ENCODE peak calls at places on chromosome 1, in six cellular contexts. L is upper lobe of right lung; A is fibroblast of lung; W is heart left ventricle; I is CD4-positive, CD25-positive, alpha-beta regulatory T cell; N is GM23338. D is an unnamed sample.

GRCh38 chr1:24294757-24295371 is 24.3 kb upstream of the GRHL3 start:
- DNase-seq in L (peak; percentile 15), N (peak; percentile 57), W (no peak), I (no peak), A (peak; percentile 71), D (peak; percentile 58)

GRCh38 chr1:231315887-231316286 is 21.8 kb downstream of the EXOC8 start:
- DNase-seq in W (no peak), L (peak; percentile 66), I (peak; percentile 26), N (peak; percentile 86), A (no peak), D (peak; percentile 34)

GRCh38 chr1:33654267-33654832 is 181.9 kb downstream of the ZSCAN20 start:
- DNase-seq in W (no peak), I (no peak), L (no peak), A (peak; percentile 43), N (peak; percentile 55), D (peak; percentile 26)

GRCh38 chr1:7526196-7526866 is 244.8 kb upstream of the VAMP3 start:
- DNase-seq in W (peak; percentile 42), L (no peak), A (peak; percentile 29), I (no peak), N (no peak), D (peak; percentile 17)

GRCh38 chr1:247845011-247845692 is 3.5 kb upstream of the OR11L1 start:
- DNase-seq in N (peak; percentile 11), L (no peak), A (no peak), W (no peak), I (no peak), D (peak; percentile 12)

GRCh38 chr1:113931456-113931855 is 2.3 kb downstream of the HIPK1 start:
- DNase-seq in A (peak; percentile 88), L (no peak), I (peak; percentile 58), W (no peak), N (no peak), D (no peak)

GRCh38 chr1:100615686-100616085 is 77.7 kb downstream of the GPR88 start:
- DNase-seq in W (no peak), L (no peak), N (no peak), A (no peak), I (no peak), D (no peak)

GRCh38 chr1:180911640-180912161 is 996 bp upstream of the KIAA1614 start:
- DNase-seq in A (peak; percentile 21), L (peak; percentile 52), I (no peak), W (no peak), N (peak; percentile 60), D (peak; percentile 42)

GRCh38 chr1:109547412-109548320 is 749 bp upstream of the GNAI3 start:
- DNase-seq in A (peak; percentile 25), W (no peak), I (peak; percentile 5), N (peak; percentile 40), L (no peak), D (peak; percentile 45)

GRCh38 chr1:70426154-70427131 is 15.4 kb downstream of the CTH start:
- DNase-seq in I (no peak), L (no peak), A (no peak), N (no peak), W (no peak), D (no peak)

GRCh38 chr1:163196449-163196787 is 6.3 kb downstream of the RGS5 start:
- DNase-seq in I (no peak), W (no peak), A (no peak), L (no peak), N (no peak), D (no peak)

GRCh38 chr1:224582041-224582440 is 34.1 kb upstream of the CNIH3 start:
- DNase-seq in W (no peak), A (no peak), I (no peak), L (no peak), N (no peak), D (no peak)

GRCh38 chr1:65558215-65558614 is 137.7 kb downstream of the LEPR start:
- DNase-seq in I (no peak), N (no peak), W (no peak), L (no peak), A (peak; percentile 16), D (no peak)

GRCh38 chr1:245987577-245987976 is 519.5 kb downstream of the SMYD3 start:
- DNase-seq in L (no peak), W (no peak), I (no peak), N (no peak), A (no peak), D (no peak)

GRCh38 chr1:15261155-15262002 is 14.4 kb downstream of the FHAD1 start:
- DNase-seq in N (peak; percentile 20), A (no peak), L (peak; percentile 75), W (peak; percentile 67), I (no peak), D (peak; percentile 67)

GRCh38 chr1:168032048-168032447 is 95.2 kb upstream of the MPC2 start:
- DNase-seq in A (no peak), N (no peak), L (no peak), I (no peak), W (no peak), D (no peak)

GRCh38 chr1:10228528-10228927 is 18.2 kb downstream of the KIF1B start:
- DNase-seq in A (peak; percentile 55), N (no peak), W (no peak), L (no peak), I (no peak), D (no peak)

GRCh38 chr1:3598051-3598471 is 13.2 kb downstream of the MEGF6 start:
- DNase-seq in I (no peak), A (peak; percentile 17), L (peak; percentile 83), W (no peak), N (peak; percentile 34), D (no peak)

GRCh38 chr1:111197598-111198289 is 2.7 kb downstream of the DENND2D start:
- DNase-seq in N (peak; percentile 81), I (peak; percentile 78), A (peak; percentile 15), W (no peak), L (no peak), D (peak; percentile 43)

GRCh38 chr1:177928194-177928593 is 41.7 kb downstream of the SEC16B start:
- DNase-seq in I (no peak), A (peak; percentile 57), N (peak; percentile 72), L (no peak), W (no peak), D (peak; percentile 21)

GRCh38 chr1:245888809-245889208 is 618.3 kb downstream of the SMYD3 start:
- DNase-seq in I (peak; percentile 27), A (peak; percentile 29), L (no peak), W (no peak), N (peak; percentile 86), D (no peak)

GRCh38 chr1:160776178-160776577 is 19.8 kb upstream of the LY9 start:
- DNase-seq in W (no peak), I (no peak), N (no peak), A (no peak), L (no peak), D (no peak)

GRCh38 chr1:40711465-40712404 is 20.2 kb downstream of the NFYC start:
- DNase-seq in N (no peak), L (no peak), I (no peak), W (no peak), A (peak; percentile 90), D (peak; percentile 63)

GRCh38 chr1:180252638-180253536 is 22.8 kb downstream of the LHX4 start:
- DNase-seq in N (peak; percentile 93), L (peak; percentile 88), I (peak; percentile 52), A (peak; percentile 34), W (peak; percentile 86), D (peak; percentile 64)

GRCh38 chr1:246753670-246754535 is 29.7 kb downstream of the SCCPDH start:
- DNase-seq in N (peak; percentile 93), A (peak; percentile 38), W (no peak), I (peak; percentile 45), L (no peak), D (peak; percentile 32)

GRCh38 chr1:226982451-226983177 is 42.5 kb downstream of the COQ8A start:
- DNase-seq in W (no peak), L (no peak), I (no peak), A (no peak), N (no peak), D (no peak)

GRCh38 chr1:111690306-111690617 is 48.9 kb downstream of the INKA2 start:
- DNase-seq in I (no peak), N (no peak), A (peak; percentile 94), W (no peak), L (no peak), D (peak; percentile 75)

GRCh38 chr1:201489656-201490261 is 17.2 kb downstream of the CSRP1 start:
- DNase-seq in N (no peak), L (no peak), A (no peak), W (no peak), I (no peak), D (peak; percentile 29)

GRCh38 chr1:44380666-44381177 is 24.3 kb upstream of the RNF220 start:
- DNase-seq in A (no peak), L (no peak), I (no peak), N (no peak), W (no peak), D (no peak)

GRCh38 chr1:201538618-201539551 is at the start of gene NAV1:
- DNase-seq in A (peak; percentile 85), L (peak; percentile 77), I (no peak), W (peak; percentile 87), N (peak; percentile 75), D (peak; percentile 94)

GRCh38 chr1:197595244-197595904 is 179.9 kb downstream of the DENND1B start:
- DNase-seq in A (no peak), N (peak; percentile 20), W (no peak), I (no peak), L (no peak), D (no peak)

GRCh38 chr1:71232166-71232763 is 151.4 kb upstream of the ZRANB2 start:
- DNase-seq in N (no peak), W (no peak), L (no peak), I (no peak), A (no peak), D (no peak)

GRCh38 chr1:48686159-48686558 is 90.5 kb downstream of the BEND5 start:
- DNase-seq in A (no peak), N (no peak), W (no peak), L (no peak), I (no peak), D (no peak)
- H3K4me3 ChIP-seq in A (no peak overlapping the region), N (no peak overlapping the region), W (no peak overlapping the region), L (no peak overlapping the region), I (no peak overlapping the region), D (no peak overlapping the region)

GRCh38 chr1:54396280-54396903 is 9.8 kb downstream of the SSBP3 start:
- DNase-seq in I (no peak), W (peak; percentile 37), A (no peak), L (no peak), N (no peak), D (no peak)
- H3K4me3 ChIP-seq in I (no peak overlapping the region), W (no peak overlapping the region), A (no peak overlapping the region), L (no peak overlapping the region), N (no peak overlapping the region), D (no peak overlapping the region)

DNA sequence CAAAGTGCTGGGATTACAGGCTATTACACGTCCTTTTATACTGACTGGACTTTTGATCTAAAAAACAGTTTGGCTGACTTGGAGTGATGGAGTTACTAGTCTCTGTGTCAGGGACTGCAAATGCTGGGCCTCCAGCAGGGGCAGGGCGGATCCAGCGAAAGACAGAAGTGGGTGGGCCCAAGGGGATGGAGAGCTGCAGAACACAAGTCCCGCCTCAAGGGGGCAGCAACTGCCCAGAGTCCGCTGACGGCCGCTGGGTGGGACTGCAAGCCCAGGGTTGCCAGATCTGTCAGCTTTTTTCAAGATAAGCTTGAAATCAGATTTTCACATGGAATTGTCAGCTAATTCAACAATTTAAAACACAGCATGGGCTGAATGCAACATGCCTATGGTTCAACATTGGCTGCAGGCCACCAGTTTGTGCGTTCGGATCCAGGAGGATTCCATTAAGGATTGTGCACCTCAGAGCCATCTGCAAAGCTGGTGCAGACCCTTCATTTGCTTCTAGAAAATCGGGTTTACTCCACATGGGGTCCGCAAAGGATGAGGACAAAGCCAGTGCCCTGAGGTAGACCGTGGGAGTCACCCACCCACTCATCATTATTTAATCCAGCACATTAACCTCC is 10.7 kb downstream of the STMN1 start:
- DNase-seq in A (peak; percentile 84), W (peak; percentile 94), I (peak; percentile 94), L (peak; percentile 93), N (peak; percentile 95), D (peak; percentile 85)
- H3K4me3 ChIP-seq in A (no peak overlapping the region), W (no peak overlapping the region), I (no peak overlapping the region), L (no peak overlapping the region), N (no peak overlapping the region), D (no peak overlapping the region)

GRCh38 chr1:230158422-230159291 is 91.6 kb downstream of the GALNT2 start:
- DNase-seq in N (no peak), W (no peak), L (no peak), I (no peak), A (no peak), D (no peak)
- H3K4me3 ChIP-seq in N (no peak overlapping the region), W (no peak overlapping the region), L (no peak overlapping the region), I (no peak overlapping the region), A (no peak overlapping the region), D (no peak overlapping the region)

D was measured in MG63.